ENCODE peak calls at places on chromosomes 16 and 17, in five cellular contexts. B is germinal center, L is heart left ventricle, F is NT2/D1, S is KG1. V is an unnamed sample.

GRCh38 chr16:84618428-84619102 is 687 bp upstream of the COTL1 start:
- DNase-seq in L (no peak), S (no peak), F (peak; percentile 70), B (no peak), V (peak; percentile 94)

GRCh38 chr17:6608321-6608720 is 32.2 kb downstream of the KIAA0753 start:
- DNase-seq in L (no peak), F (no peak), S (no peak), B (no peak), V (peak; percentile 63)

GRCh38 chr17:66915204-66915611 is 49.3 kb upstream of the CACNG4 start:
- DNase-seq in B (no peak), S (no peak), F (no peak), L (no peak), V (peak; percentile 71)

GRCh38 chr16:88502371-88502770 is 49.3 kb downstream of the ZFPM1 start:
- DNase-seq in B (no peak), F (no peak), L (no peak), S (no peak), V (no peak)

GRCh38 chr17:77769215-77769614 is 189.3 kb upstream of the TNRC6C start:
- DNase-seq in S (no peak), L (no peak), F (no peak), B (no peak), V (no peak)

GRCh38 chr17:75087558-75088453 is at the start of gene SLC16A5:
- DNase-seq in F (peak; percentile 81), B (peak; percentile 33), S (no peak), L (peak; percentile 93), V (peak; percentile 95)

GRCh38 chr16:85363881-85364280 is 249.2 kb upstream of the GSE1 start:
- DNase-seq in F (no peak), B (no peak), L (no peak), S (no peak), V (no peak)

GRCh38 chr16:27432600-27432957 is 30.6 kb downstream of the IL21R start:
- DNase-seq in L (no peak), B (no peak), S (no peak), F (no peak), V (peak; percentile 12)

GRCh38 chr16:89907055-89907814 is 11.4 kb upstream of the MC1R start:
- DNase-seq in F (no peak), L (no peak), B (no peak), S (no peak), V (no peak)

GRCh38 chr16:26569793-26570192 is 496.9 kb upstream of the C16orf82 start:
- DNase-seq in S (no peak), L (no peak), B (no peak), F (peak; percentile 40), V (no peak)